ENCODE peak calls at places on chromosomes 5 and 9, in eight cellular contexts. G, Z, O, T, U, I, C and Y are unnamed samples.

GRCh38 chr5:108386345-108387061 is 4.6 kb upstream of the FBXL17 start:
- DNase-seq in G (peak), Z (no peak), O (no peak), T (no peak), U (no peak), I (no peak), C (no peak), Y (no peak)

GRCh38 chr5:136011427-136012001 is 17.3 kb upstream of the TGFBI start:
- DNase-seq in G (peak), Z (peak), O (no peak), T (no peak), U (no peak), I (no peak), C (no peak), Y (no peak)

GRCh38 chr5:124670672-124671592 is 75.5 kb downstream of the ZNF608 start:
- DNase-seq in G (no peak), Z (no peak), O (no peak), T (no peak), U (no peak), I (no peak), C (no peak), Y (no peak)

GRCh38 chr5:173764321-173765029 is 123.7 kb upstream of the CPEB4 start:
- DNase-seq in G (peak), Z (peak), O (no peak), T (peak), U (no peak), I (no peak), C (peak), Y (no peak)

GRCh38 chr9:94656190-94656589 is 16.9 kb upstream of the FBP1 start:
- DNase-seq in G (peak), Z (no peak), O (peak), T (no peak), U (peak), I (peak), C (no peak), Y (no peak)

GRCh38 chr9:133893191-133893994 is 98.7 kb downstream of the VAV2 start:
- DNase-seq in G (no peak), Z (no peak), O (no peak), T (no peak), U (no peak), I (no peak), C (no peak), Y (no peak)

GRCh38 chr5:1817261-1818043 is 16.2 kb downstream of the NDUFS6 start:
- DNase-seq in G (no peak), Z (no peak), O (no peak), T (no peak), U (no peak), I (no peak), C (no peak), Y (no peak)

GRCh38 chr9:1460143-1460769 is 410.1 kb downstream of the DMRT2 start:
- DNase-seq in G (peak), Z (no peak), O (peak), T (no peak), U (peak), I (no peak), C (no peak), Y (no peak)

GRCh38 chr5:134146651-134147544 is 29.9 kb downstream of the SKP1 start:
- DNase-seq in G (no peak), Z (no peak), O (no peak), T (no peak), U (no peak), I (no peak), C (no peak), Y (no peak)

GRCh38 chr5:167050568-167051214 is 1240.8 kb upstream of the WWC1 start:
- DNase-seq in G (peak), Z (no peak), O (no peak), T (no peak), U (no peak), I (no peak), C (no peak), Y (no peak)

GRCh38 chr5:110169461-110169860 is 479.7 kb downstream of the MAN2A1 start:
- DNase-seq in G (no peak), Z (no peak), O (no peak), T (no peak), U (no peak), I (no peak), C (no peak), Y (no peak)

GRCh38 chr5:170597109-170597741 is 93.4 kb downstream of the KCNIP1 start:
- DNase-seq in G (peak), Z (peak), O (peak), T (no peak), U (peak), I (no peak), C (peak), Y (peak)

GRCh38 chr5:131795879-131796792 is 681 bp downstream of the FNIP1 start:
- DNase-seq in G (peak), Z (peak), O (peak), T (peak), U (peak), I (peak), C (peak), Y (peak)

GRCh38 chr9:109349431-109349846 is 28.6 kb upstream of the EPB41L4B start:
- DNase-seq in G (peak), Z (no peak), O (no peak), T (no peak), U (no peak), I (no peak), C (no peak), Y (no peak)

GRCh38 chr9:70668751-70669150 is 254.3 kb upstream of the KLF9 start:
- DNase-seq in G (peak), Z (no peak), O (no peak), T (no peak), U (no peak), I (no peak), C (peak), Y (no peak)

GRCh38 chr5:54883374-54884194 is 101.8 kb downstream of the ESM1 start:
- DNase-seq in G (peak), Z (no peak), O (no peak), T (peak), U (no peak), I (no peak), C (no peak), Y (no peak)

GRCh38 chr5:52269395-52269794 is 518.3 kb upstream of the ITGA1 start:
- DNase-seq in G (no peak), Z (no peak), O (no peak), T (no peak), U (no peak), I (no peak), C (no peak), Y (no peak)

GRCh38 chr5:120375248-120375647 is 88.9 kb upstream of the PRR16 start:
- DNase-seq in G (peak), Z (no peak), O (no peak), T (no peak), U (no peak), I (no peak), C (no peak), Y (no peak)

GRCh38 chr9:116100711-116101111 is 52.9 kb upstream of the PAPPA start:
- DNase-seq in G (peak), Z (no peak), O (no peak), T (no peak), U (no peak), I (no peak), C (no peak), Y (no peak)

GRCh38 chr5:162391848-162392247 is 324.3 kb downstream of the GABRG2 start:
- DNase-seq in G (no peak), Z (no peak), O (no peak), T (no peak), U (no peak), I (no peak), C (no peak), Y (no peak)

GRCh38 chr9:127742435-127743088 is 7.5 kb upstream of the TOR2A start:
- DNase-seq in G (peak), Z (peak), O (no peak), T (no peak), U (no peak), I (no peak), C (no peak), Y (peak)

GRCh38 chr9:113187935-113188595 is 33.0 kb downstream of the FKBP15 start:
- DNase-seq in G (peak), Z (peak), O (no peak), T (peak), U (no peak), I (no peak), C (no peak), Y (no peak)